ENCODE peak calls at places on chromosomes 5 and 9, in four cellular contexts. N is breast epithelium, R is GM23248, A is BE2C. I is an unnamed sample.

GRCh38 chr5:39360483-39361071 is 3.7 kb downstream of the C9 start:
- DNase-seq in N (no peak), R (no peak), A (no peak), I (no peak)

GRCh38 chr9:115200711-115201505 is 83.0 kb upstream of the TNC start:
- DNase-seq in N (no peak), R (peak; percentile 81), A (no peak), I (no peak)

GRCh38 chr9:135969064-135969683 is 8.0 kb upstream of the UBAC1 start:
- DNase-seq in N (no peak), R (no peak), A (no peak), I (no peak)

GRCh38 chr5:32123058-32123805 is 50.9 kb downstream of the GOLPH3 start:
- DNase-seq in N (no peak), R (no peak), A (no peak), I (no peak)

GRCh38 chr5:180120221-180121101 is 48.9 kb upstream of the RNF130 start:
- DNase-seq in N (no peak), R (no peak), A (no peak), I (peak; percentile 74)

GRCh38 chr9:94887721-94888120 is 161.2 kb downstream of the AOPEP start:
- DNase-seq in N (no peak), R (peak; percentile 43), A (no peak), I (no peak)

GRCh38 chr5:124735169-124735858 is 11.1 kb downstream of the ZNF608 start:
- DNase-seq in N (no peak), R (peak; percentile 89), A (peak; percentile 81), I (no peak)

GRCh38 chr5:3320317-3320865 is 275.2 kb upstream of the IRX1 start:
- DNase-seq in N (peak; percentile 44), R (peak; percentile 84), A (no peak), I (no peak)

GRCh38 chr9:107635137-107635802 is 145.7 kb upstream of the KLF4 start:
- DNase-seq in N (no peak), R (peak; percentile 59), A (no peak), I (no peak)

GRCh38 chr5:177067491-177067890 is 19.2 kb upstream of the FGFR4 start:
- DNase-seq in N (no peak), R (peak; percentile 26), A (no peak), I (no peak)

GRCh38 chr9:136087741-136088480 is 7.2 kb downstream of the NACC2 start:
- DNase-seq in N (no peak), R (no peak), A (peak; percentile 9), I (peak; percentile 29)

GRCh38 chr5:57834829-57835554 is 352.4 kb upstream of the ACTBL2 start:
- DNase-seq in N (no peak), R (no peak), A (no peak), I (no peak)

GRCh38 chr9:137366445-137366810 is 56.5 kb downstream of the EXD3 start:
- DNase-seq in N (no peak), R (no peak), A (no peak), I (peak; percentile 61)

GRCh38 chr5:124176692-124177091 is 569.7 kb downstream of the ZNF608 start:
- DNase-seq in N (no peak), R (no peak), A (peak; percentile 11), I (no peak)

GRCh38 chr9:133353548-133353947 is 2.7 kb downstream of the SURF1 start:
- DNase-seq in N (no peak), R (no peak), A (no peak), I (peak; percentile 53)

GRCh38 chr5:56772767-56773166 is 42.6 kb upstream of the MAP3K1 start:
- DNase-seq in N (no peak), R (no peak), A (no peak), I (no peak)

GRCh38 chr9:117076571-117077300 is 338.1 kb downstream of the ASTN2 start:
- DNase-seq in N (no peak), R (no peak), A (peak; percentile 59), I (no peak)

GRCh38 chr5:112479418-112479817 is 60.3 kb upstream of the EPB41L4A start:
- DNase-seq in N (peak; percentile 74), R (peak; percentile 56), A (no peak), I (no peak)

GRCh38 chr5:140678993-140679392 is 5.6 kb upstream of the DND1 start:
- DNase-seq in N (no peak), R (no peak), A (no peak), I (no peak)

DNA sequence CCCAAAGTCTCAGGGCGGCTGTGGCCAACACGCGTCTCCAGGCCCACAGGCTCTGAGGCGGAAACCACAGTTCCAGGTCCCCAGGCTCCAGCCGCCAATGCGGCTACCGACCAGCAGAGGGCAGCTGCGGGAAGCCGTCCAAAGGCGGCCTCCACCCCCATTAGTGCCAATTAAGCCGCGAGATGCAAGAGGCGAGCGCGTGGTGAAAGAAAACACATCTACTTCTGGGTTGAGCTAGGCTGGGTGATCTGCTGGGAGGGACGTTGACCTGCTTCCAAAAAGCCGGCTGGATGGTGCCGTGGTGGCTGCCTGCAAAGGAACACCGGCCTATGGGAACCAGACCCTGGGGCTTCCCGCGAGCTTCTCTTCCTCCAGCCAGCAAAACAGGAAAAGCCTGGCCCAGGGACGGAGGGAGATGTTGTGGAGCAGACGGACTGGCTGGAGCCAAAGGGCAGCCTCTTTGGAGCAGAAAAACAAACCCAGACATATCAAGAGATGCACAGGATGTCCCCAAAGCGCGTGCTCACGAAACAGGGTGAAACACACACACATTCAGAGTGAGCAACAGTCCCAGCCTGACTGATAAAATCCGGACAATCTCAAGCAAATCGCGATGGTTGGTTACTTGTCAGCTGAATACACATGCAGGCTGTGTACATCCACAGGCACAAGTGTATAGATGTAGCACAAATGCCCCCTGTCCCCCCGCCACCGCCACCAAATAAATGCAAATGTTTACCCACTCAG is 187.1 kb upstream of the BRINP1 start:
- DNase-seq in N (peak; percentile 57), R (peak; percentile 83), A (peak; percentile 83), I (peak; percentile 63)
- H3K4me3 ChIP-seq in N (peak overlapping the region; percentile 41), R (peak overlapping the region; percentile 63), A (peak overlapping the region; percentile 65), I (peak overlapping the region; percentile 11)

DNA sequence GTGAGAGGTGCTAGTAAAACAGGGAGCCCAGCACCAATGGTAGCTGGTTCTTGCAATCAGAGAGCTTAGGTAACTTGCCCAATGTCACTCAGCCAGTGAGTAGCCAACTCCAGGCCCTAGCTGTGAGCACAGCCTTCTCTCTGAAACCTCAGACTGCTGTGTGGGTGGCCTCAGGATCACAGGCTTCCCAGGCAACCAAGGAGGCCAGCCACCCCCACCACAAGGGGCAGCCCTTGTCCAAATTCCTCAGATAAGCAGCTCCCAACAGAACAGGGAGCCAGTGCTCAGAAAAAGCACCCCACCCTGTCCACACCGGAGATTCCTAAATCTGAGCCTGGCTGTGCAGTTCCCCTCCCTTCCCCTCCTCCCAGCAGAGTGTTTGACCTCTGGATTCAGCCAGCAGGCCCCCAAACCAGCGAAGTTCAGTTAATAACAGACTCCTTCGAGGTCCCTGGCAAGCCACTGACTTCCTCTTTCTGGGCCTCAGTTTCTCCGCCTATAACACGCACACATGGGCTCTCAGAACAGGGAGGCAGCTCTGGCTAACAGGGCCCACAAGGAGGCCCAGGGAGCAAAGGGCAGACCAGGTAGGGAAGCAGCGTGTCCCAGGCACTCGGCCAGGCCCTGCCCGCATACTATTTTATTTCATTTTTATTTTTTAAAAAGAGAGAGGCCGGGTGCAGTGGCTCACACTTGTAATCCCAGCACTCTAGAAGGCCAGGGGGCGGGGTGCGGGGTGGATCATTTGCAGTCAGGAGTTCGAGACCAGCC is 2.7 kb downstream of the EEIG1 start:
- DNase-seq in N (no peak), R (peak; percentile 94), A (peak; percentile 20), I (no peak)
- H3K4me1 ChIP-seq in N (peaks cover 48% of the 10 kb centered on the region), R (peaks cover 43% of the 10 kb centered on the region), A (peaks cover 37% of the 10 kb centered on the region), I (peaks cover 82% of the 10 kb centered on the region)

GRCh38 chr9:34087370-34087769 is 38.7 kb upstream of the UBAP2 start:
- DNase-seq in N (no peak), R (no peak), A (no peak), I (no peak)
- H3K4me3 ChIP-seq in N (no peak overlapping the region), R (no peak overlapping the region), A (no peak overlapping the region), I (no peak overlapping the region)

GRCh38 chr9:113628621-113629020 is 165.1 kb downstream of the RGS3 start:
- DNase-seq in N (no peak), R (no peak), A (no peak), I (no peak)

GRCh38 chr9:113624721-113625120 is 161.2 kb downstream of the RGS3 start:
- DNase-seq in N (no peak), R (peak; percentile 93), A (peak; percentile 60), I (no peak)

GRCh38 chr9:113623851-113624485 is 160.4 kb downstream of the RGS3 start:
- DNase-seq in N (no peak), R (no peak), A (no peak), I (no peak)

GRCh38 chr9:113625456-113625855 is 161.9 kb downstream of the RGS3 start:
- DNase-seq in N (no peak), R (no peak), A (no peak), I (no peak)

DNA sequence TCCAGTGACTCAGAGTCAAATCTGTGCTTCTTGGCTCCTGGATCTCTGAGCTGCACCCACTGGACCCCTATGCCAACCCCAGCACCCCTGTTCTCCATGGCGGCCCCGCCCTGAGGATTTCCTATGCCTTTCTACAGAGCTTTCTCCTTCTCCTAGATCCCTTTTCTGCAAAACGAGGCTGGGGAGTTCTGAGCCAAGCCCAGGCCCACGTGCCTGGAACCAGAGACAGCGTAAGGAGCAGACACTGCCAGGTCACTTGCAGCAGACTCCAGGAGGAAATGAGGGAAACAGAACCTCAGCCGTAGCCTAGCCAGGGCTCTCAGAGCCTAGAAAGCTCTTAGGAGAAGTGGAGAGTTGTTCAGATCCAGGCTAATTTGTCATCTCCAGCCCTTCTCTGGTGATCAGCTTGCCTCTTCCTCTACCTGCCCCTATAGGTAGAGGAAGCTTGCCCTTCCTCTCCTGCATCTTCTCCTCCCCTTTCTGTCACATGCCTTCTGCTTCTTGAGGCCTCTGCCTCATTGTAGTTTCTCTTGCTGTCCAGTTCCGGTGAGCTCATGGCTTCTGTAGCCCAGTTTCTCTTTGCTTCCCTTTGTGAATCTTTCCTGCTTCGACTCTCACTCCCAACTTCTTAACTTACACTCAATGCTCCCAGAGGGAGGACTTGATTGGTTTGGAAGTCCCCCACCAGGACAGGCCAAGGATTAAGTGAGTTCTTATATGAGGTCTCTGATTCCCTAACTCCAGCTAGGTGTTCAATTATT is 163.4 kb downstream of the RGS3 start:
- DNase-seq in N (peak; percentile 49), R (peak; percentile 53), A (no peak), I (no peak)
- H3K4me1 ChIP-seq in N (no peaks in the 10 kb centered on the region), R (peaks cover 40% of the 10 kb centered on the region), A (peaks cover 7% of the 10 kb centered on the region), I (peaks cover 5% of the 10 kb centered on the region)

GRCh38 chr5:168073991-168074800 is 217.2 kb upstream of the WWC1 start:
- DNase-seq in N (no peak), R (peak; percentile 52), A (no peak), I (no peak)
- H3K4me3 ChIP-seq in N (no peak overlapping the region), R (no peak overlapping the region), A (no peak overlapping the region), I (no peak overlapping the region)

DNA sequence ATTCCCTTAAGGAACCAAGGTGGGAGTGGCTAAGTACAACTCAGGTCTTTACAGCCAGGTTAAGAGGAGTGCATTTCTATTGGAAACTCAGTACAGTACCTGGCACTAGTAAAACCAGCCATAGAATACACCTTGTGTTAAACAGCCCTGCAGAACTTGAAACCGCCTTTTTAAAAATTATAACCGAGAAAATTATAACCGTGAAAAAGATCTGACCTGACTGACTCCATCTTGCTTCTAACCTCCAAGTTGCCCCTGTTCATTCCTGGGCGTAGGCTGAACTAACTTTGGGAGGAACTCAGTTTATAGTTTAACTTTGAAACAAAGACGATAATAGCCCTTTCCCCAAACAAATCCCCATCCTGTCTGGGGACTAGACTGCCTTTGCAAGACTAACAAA is 132.3 kb downstream of the SUSD1 start:
- DNase-seq in N (no peak), R (no peak), A (no peak), I (no peak)
- H3K4me1 ChIP-seq in N (no peaks in the 10 kb centered on the region), R (peaks cover 77% of the 10 kb centered on the region), A (no peaks in the 10 kb centered on the region), I (no peaks in the 10 kb centered on the region)

DNA sequence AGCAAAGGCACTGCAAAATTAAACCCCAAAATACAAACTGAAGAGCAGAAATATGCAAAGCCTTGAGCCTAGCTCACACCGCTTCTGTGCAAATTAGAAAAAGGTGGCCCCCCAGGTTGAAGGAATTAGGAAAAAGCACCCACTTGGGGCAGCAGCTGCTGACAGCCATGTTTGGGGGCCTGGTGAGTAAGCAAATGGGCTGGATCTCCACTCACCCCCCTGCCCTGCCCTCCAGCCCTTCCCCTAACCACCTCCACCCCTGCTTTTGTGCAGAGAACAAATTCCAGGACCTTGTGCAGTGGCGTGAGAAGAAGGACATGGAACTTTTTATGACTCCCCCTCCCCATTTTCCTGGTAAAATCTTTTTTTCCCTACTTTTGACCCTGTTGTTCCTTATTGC is 92.0 kb upstream of the DNAH5 start:
- DNase-seq in N (no peak), R (peak; percentile 59), A (no peak), I (no peak)
- H3K4me3 ChIP-seq in N (peak overlapping the region; percentile 16), R (peak overlapping the region; percentile 45), A (no peak overlapping the region), I (no peak overlapping the region)

I was measured in left lung.